ENCODE peak calls at places on chromosomes 13 and 19, in eight cellular contexts. V is CD4-positive, alpha-beta memory T cell; Q is transverse colon; J is lower lobe of right lung; K is mucosa of gallbladder; N is T follicular helper cell; T is NCI-H1105 treated with DMSO at 0.1 percent for 48 hours; S is activated CD4-positive, alpha-beta T cell treated with anti-CD3 and anti-CD28 coated beads for 48 hours. I is an unnamed sample.

GRCh38 chr19:31066385-31066784 is 282.9 kb downstream of the TSHZ3 start:
- DNase-seq in V (no peak), Q (no peak), J (no peak), K (no peak), N (no peak), T (peak; percentile 24), S (no peak), I (no peak)

GRCh38 chr13:109009756-109010155 is 380.3 kb downstream of the MYO16 start:
- DNase-seq in V (no peak), Q (no peak), J (no peak), K (no peak), N (no peak), T (no peak), S (no peak), I (no peak)

GRCh38 chr19:15091918-15092753 is 10.1 kb downstream of the OR1I1 start:
- DNase-seq in V (peak; percentile 67), Q (no peak), J (no peak), K (peak; percentile 62), N (peak; percentile 17), T (peak; percentile 63), S (peak; percentile 54), I (peak; percentile 3)

GRCh38 chr19:15129856-15130580 is 22.8 kb downstream of the SYDE1 start:
- DNase-seq in V (peak; percentile 48), Q (no peak), J (no peak), K (no peak), N (no peak), T (no peak), S (peak; percentile 65), I (no peak)

GRCh38 chr19:14542721-14543328 is 13.4 kb downstream of the TECR start:
- DNase-seq in V (no peak), Q (no peak), J (no peak), K (no peak), N (no peak), T (no peak), S (no peak), I (peak; percentile 28)

GRCh38 chr13:26964278-26965057 is 203.9 kb upstream of the GPR12 start:
- DNase-seq in V (no peak), Q (no peak), J (no peak), K (no peak), N (no peak), T (no peak), S (no peak), I (no peak)

GRCh38 chr19:20558571-20558970 is 7.0 kb downstream of the ZNF737 start:
- DNase-seq in V (no peak), Q (no peak), J (no peak), K (no peak), N (no peak), T (no peak), S (no peak), I (no peak)

GRCh38 chr13:110237895-110238294 is 69.1 kb downstream of the COL4A1 start:
- DNase-seq in V (no peak), Q (no peak), J (no peak), K (no peak), N (no peak), T (no peak), S (no peak), I (no peak)

GRCh38 chr19:30719189-30719990 is 347.2 kb downstream of the ZNF536 start:
- DNase-seq in V (no peak), Q (peak; percentile 60), J (peak; percentile 64), K (peak; percentile 68), N (no peak), T (peak; percentile 66), S (peak; percentile 15), I (peak; percentile 16)